ENCODE peak calls at places on chromosomes 13 and 19, in seven cellular contexts. X is lung microvascular endothelial cell, U is prostate gland, E is NCI-H1092, D is lower lobe of right lung, C is body of pancreas, Y is T-helper 9 cell. P is an unnamed sample.
A peak's percentile ranks its signal among the peaks of the same experiment; 100 is the strongest.

GRCh38 chr19:49064768-49065611 is at the start of gene NTF4:
- DNase-seq in D (peak; percentile 58), Y (no peak), U (peak; percentile 73), X (no peak), C (peak; percentile 19), E (no peak), P (no peak)

GRCh38 chr19:56912406-56912805 is 71.9 kb upstream of the PEG3 start:
- DNase-seq in E (no peak), X (no peak), U (no peak), Y (no peak), D (no peak), C (no peak), P (no peak)

GRCh38 chr19:40604647-40605200 is 3.6 kb downstream of the LTBP4 start:
- DNase-seq in C (peak; percentile 20), D (no peak), Y (no peak), X (no peak), E (no peak), U (no peak), P (no peak)

GRCh38 chr13:40980466-40980865 is 38.6 kb downstream of the ELF1 start:
- DNase-seq in U (no peak), C (no peak), Y (no peak), E (no peak), D (no peak), X (no peak), P (no peak)

GRCh38 chr13:107866666-107867623 is 348.4 kb downstream of the LIG4 start:
- DNase-seq in C (no peak), D (no peak), X (peak; percentile 64), E (peak; percentile 51), U (no peak), Y (no peak), P (no peak)

GRCh38 chr19:40512473-40513344 is 45.9 kb downstream of the SPTBN4 start:
- DNase-seq in D (no peak), C (no peak), E (no peak), X (peak; percentile 39), Y (no peak), U (no peak), P (no peak)

GRCh38 chr19:16715613-16716012 is 4.0 kb upstream of the NWD1 start:
- DNase-seq in E (no peak), U (no peak), D (no peak), C (no peak), Y (no peak), X (no peak), P (no peak)

GRCh38 chr13:112799394-112799793 is 109.6 kb downstream of the ATP11A start:
- DNase-seq in Y (no peak), D (no peak), U (no peak), C (no peak), E (no peak), X (no peak), P (no peak)

GRCh38 chr13:78160793-78161192 is 242.2 kb upstream of the EDNRB start:
- DNase-seq in E (no peak), X (no peak), C (no peak), U (no peak), D (no peak), Y (no peak), P (no peak)

GRCh38 chr13:65638572-65639168 is 1591.5 kb downstream of the PCDH9 start:
- DNase-seq in C (peak; percentile 3), E (peak; percentile 26), D (no peak), Y (no peak), U (no peak), X (peak; percentile 38), P (no peak)

GRCh38 chr19:45598267-45599011 is 3.6 kb downstream of the GPR4 start:
- DNase-seq in E (no peak), C (no peak), U (no peak), X (peak; percentile 73), Y (no peak), D (no peak), P (no peak)

GRCh38 chr19:32318884-32319520 is 26.4 kb upstream of the ZNF507 start:
- DNase-seq in Y (no peak), E (no peak), D (no peak), X (no peak), C (no peak), U (no peak), P (no peak)

GRCh38 chr13:40993119-40993518 is 26.0 kb downstream of the ELF1 start:
- DNase-seq in D (no peak), X (no peak), C (peak; percentile 68), U (no peak), Y (no peak), E (peak; percentile 20), P (no peak)

GRCh38 chr13:108895220-108895704 is 265.9 kb downstream of the MYO16 start:
- DNase-seq in C (peak; percentile 19), Y (no peak), D (no peak), X (peak; percentile 41), U (no peak), E (peak; percentile 41), P (no peak)

GRCh38 chr19:11420429-11420893 is 1.3 kb upstream of the RGL3 start:
- DNase-seq in D (no peak), X (no peak), E (no peak), C (peak; percentile 16), U (no peak), Y (no peak), P (peak; percentile 81)

GRCh38 chr13:101996906-101997408 is 404.9 kb downstream of the FGF14 start:
- DNase-seq in U (no peak), C (no peak), X (no peak), Y (no peak), E (no peak), D (no peak), P (no peak)

GRCh38 chr19:42199440-42200115 is 17.9 kb downstream of the DEDD2 start:
- DNase-seq in Y (peak; percentile 36), C (peak; percentile 50), D (peak; percentile 83), U (peak; percentile 43), E (no peak), X (no peak), P (peak; percentile 94)

GRCh38 chr19:7869453-7869909 is 4.7 kb downstream of the PRR36 start:
- DNase-seq in U (peak; percentile 71), Y (peak; percentile 82), E (no peak), D (peak; percentile 74), C (peak; percentile 65), X (peak; percentile 41), P (peak; percentile 93)

GRCh38 chr13:32443111-32443510 is 15.2 kb upstream of the N4BP2L1 start:
- DNase-seq in X (peak; percentile 54), Y (no peak), E (no peak), D (no peak), U (peak; percentile 21), C (peak; percentile 41), P (no peak)

GRCh38 chr19:5994407-5995165 is 16.6 kb upstream of the RANBP3 start:
- DNase-seq in C (no peak), E (no peak), U (no peak), X (no peak), Y (no peak), D (no peak), P (no peak)

GRCh38 chr13:45063261-45063870 is 56.9 kb upstream of the GTF2F2 start:
- DNase-seq in X (no peak), Y (no peak), C (no peak), U (no peak), D (no peak), E (no peak), P (no peak)

GRCh38 chr19:13089139-13089856 is 13.4 kb downstream of the LYL1 start:
- DNase-seq in U (no peak), X (no peak), E (no peak), C (no peak), D (no peak), Y (no peak), P (no peak)

GRCh38 chr19:40278361-40279045 is 6.6 kb downstream of the AKT2 start:
- DNase-seq in U (no peak), C (no peak), D (peak; percentile 34), X (no peak), Y (no peak), E (no peak), P (peak; percentile 54)

GRCh38 chr13:30978981-30979956 is 46.8 kb downstream of the TEX26 start:
- DNase-seq in C (peak; percentile 19), Y (peak; percentile 41), D (peak; percentile 66), U (no peak), X (peak; percentile 35), E (peak; percentile 13), P (no peak)

GRCh38 chr13:39897636-39898035 is 242.2 kb downstream of the COG6 start:
- DNase-seq in E (no peak), X (no peak), D (no peak), C (no peak), Y (no peak), U (no peak), P (no peak)

GRCh38 chr19:52190679-52191293 is 934 bp downstream of the PPP2R1A start:
- DNase-seq in D (peak; percentile 55), Y (no peak), X (peak; percentile 39), U (no peak), E (no peak), C (peak; percentile 28), P (peak; percentile 82)

GRCh38 chr19:5397804-5398692 is 57.2 kb upstream of the ZNRF4 start:
- DNase-seq in D (no peak), C (no peak), E (no peak), U (no peak), X (peak; percentile 21), Y (no peak), P (no peak)

GRCh38 chr19:4456843-4457653 is 546 bp downstream of the UBXN6 start:
- DNase-seq in D (peak; percentile 49), E (peak; percentile 43), X (peak; percentile 76), Y (peak; percentile 58), C (no peak), U (no peak), P (peak; percentile 79)

GRCh38 chr13:112071011-112071901 is 4.3 kb downstream of the SOX1 start:
- DNase-seq in D (no peak), U (no peak), E (peak; percentile 69), Y (no peak), X (no peak), C (no peak), P (no peak)

GRCh38 chr19:13337181-13337580 is 169.1 kb downstream of the CACNA1A start:
- DNase-seq in U (no peak), Y (no peak), C (no peak), D (no peak), E (no peak), X (no peak), P (no peak)

GRCh38 chr13:96426160-96426559 is 336.3 kb downstream of the HS6ST3 start:
- DNase-seq in C (no peak), X (no peak), Y (no peak), E (peak; percentile 20), U (no peak), D (no peak), P (no peak)

GRCh38 chr19:29708553-29709439 is 6.3 kb downstream of the C19orf12 start:
- DNase-seq in E (no peak), U (no peak), Y (no peak), D (no peak), C (no peak), X (no peak), P (peak; percentile 67)

GRCh38 chr19:5580116-5580515 is 12.4 kb upstream of the TINCR start:
- DNase-seq in X (no peak), U (no peak), D (no peak), E (peak; percentile 59), Y (no peak), C (no peak), P (no peak)

GRCh38 chr19:7993560-7993959 is 11.9 kb downstream of the ELAVL1 start:
- DNase-seq in Y (no peak), U (no peak), D (no peak), E (no peak), C (no peak), X (no peak), P (no peak)

GRCh38 chr19:39890755-39891551 is 43.5 kb downstream of the FCGBP start:
- DNase-seq in U (no peak), X (no peak), Y (no peak), E (no peak), C (no peak), D (no peak), P (peak; percentile 74)

GRCh38 chr13:51726446-51727185 is 77.3 kb downstream of the DHRS12 start:
- DNase-seq in Y (no peak), U (no peak), E (no peak), D (no peak), C (peak; percentile 56), X (peak; percentile 19), P (no peak)

GRCh38 chr13:49241296-49241695 is 6.4 kb upstream of the CDADC1 start:
- DNase-seq in X (no peak), Y (no peak), E (no peak), D (no peak), C (no peak), U (no peak), P (no peak)